ENCODE peak calls at places on chromosomes 1 and 21, in ten cellular contexts. L is SJSA1, M is GM23248, H is HCT116, O is lung, Q is neural progenitor cell, X is A549, D is kidney, N is adrenal gland, S is fibroblast of lung. P is an unnamed sample. For H3K4me1, the result is how much of the 10 kb centered on the place peaks cover.

GRCh38 chr1:116852910-116853309 is 56.8 kb upstream of the PTGFRN start:
- DNase-seq in L (no peak), M (peak), H (no peak), O (no peak), Q (peak), X (no peak), D (no peak), N (no peak), S (no peak), P (peak)

GRCh38 chr1:204746838-204747442 is 61.4 kb upstream of the LRRN2 start:
- DNase-seq in L (no peak), M (peak), H (peak), O (no peak), Q (peak), X (peak), D (no peak), N (peak), S (peak), P (no peak)

GRCh38 chr1:167617100-167617949 is 12.7 kb upstream of the RCSD1 start:
- DNase-seq in L (no peak), M (peak), H (no peak), O (no peak), Q (peak), X (peak), D (peak), N (peak), S (peak), P (peak)

GRCh38 chr1:95497566-95497965 is 263.6 kb downstream of the RWDD3 start:
- DNase-seq in L (no peak), M (no peak), H (no peak), O (no peak), Q (no peak), X (no peak), D (no peak), N (no peak), S (no peak), P (no peak)

GRCh38 chr21:44557491-44558328 is 885 bp downstream of the KRTAP10-3 start:
- DNase-seq in L (no peak), M (no peak), H (no peak), O (peak), Q (no peak), X (no peak), D (no peak), N (peak), S (no peak), P (no peak)

GRCh38 chr1:115301438-115302020 is 36.5 kb downstream of the NGF start:
- DNase-seq in L (no peak), M (peak), H (no peak), O (no peak), Q (no peak), X (no peak), D (no peak), N (no peak), S (no peak), P (no peak)

GRCh38 chr1:94004924-94005323 is 95.7 kb upstream of the GCLM start:
- DNase-seq in L (no peak), M (no peak), H (no peak), O (no peak), Q (no peak), X (no peak), D (no peak), N (no peak), S (no peak), P (peak)

GRCh38 chr1:227372662-227373061 is 54.4 kb upstream of the CDC42BPA start:
- DNase-seq in L (no peak), M (peak), H (no peak), O (peak), Q (no peak), X (peak), D (no peak), N (no peak), S (peak), P (no peak)

GRCh38 chr1:209546390-209547080 is 37.0 kb upstream of the CAMK1G start:
- DNase-seq in L (no peak), M (no peak), H (no peak), O (no peak), Q (no peak), X (no peak), D (no peak), N (no peak), S (no peak), P (no peak)

GRCh38 chr1:79568411-79568810 is 561.9 kb upstream of the ADGRL4 start:
- DNase-seq in L (no peak), M (peak), H (no peak), O (no peak), Q (no peak), X (no peak), D (no peak), N (no peak), S (peak), P (peak)

GRCh38 chr1:22131875-22132486 is 10.9 kb downstream of the WNT4 start:
- DNase-seq in L (no peak), M (peak), H (peak), O (no peak), Q (peak), X (peak), D (no peak), N (no peak), S (no peak), P (no peak)

GRCh38 chr21:44583800-44584147 is 3.4 kb upstream of the KRTAP10-5 start:
- DNase-seq in L (no peak), M (no peak), H (no peak), O (no peak), Q (no peak), X (no peak), D (no peak), N (no peak), S (no peak), P (no peak)

GRCh38 chr1:205927247-205927646 is 16.0 kb downstream of the SLC26A9 start:
- DNase-seq in L (no peak), M (no peak), H (no peak), O (no peak), Q (no peak), X (no peak), D (no peak), N (no peak), S (no peak), P (no peak)

GRCh38 chr1:43945898-43946243 is 879 bp upstream of the IPO13 start:
- DNase-seq in L (no peak), M (no peak), H (no peak), O (no peak), Q (no peak), X (no peak), D (no peak), N (no peak), S (no peak), P (no peak)

GRCh38 chr21:46307625-46308024 is 16.0 kb downstream of the C21orf58 start:
- DNase-seq in L (no peak), M (peak), H (no peak), O (no peak), Q (no peak), X (no peak), D (no peak), N (no peak), S (no peak), P (peak)

GRCh38 chr1:234001817-234002216 is 97.3 kb downstream of the SLC35F3 start:
- DNase-seq in L (no peak), M (no peak), H (no peak), O (no peak), Q (no peak), X (peak), D (no peak), N (no peak), S (no peak), P (no peak)

GRCh38 chr1:203480525-203481084 is 5.0 kb downstream of the PRELP start:
- DNase-seq in L (peak), M (peak), H (peak), O (peak), Q (no peak), X (peak), D (peak), N (no peak), S (peak), P (peak)

GRCh38 chr1:155226188-155226909 is 17.9 kb downstream of the MTX1 start:
- DNase-seq in L (peak), M (peak), H (peak), O (peak), Q (peak), X (peak), D (peak), N (peak), S (peak), P (peak)

GRCh38 chr1:50348449-50349241 is 74.6 kb downstream of the DMRTA2 start:
- DNase-seq in L (no peak), M (peak), H (peak), O (peak), Q (peak), X (peak), D (no peak), N (peak), S (peak), P (peak)

GRCh38 chr21:45132841-45133573 is 58.6 kb downstream of the ADARB1 start:
- DNase-seq in L (no peak), M (peak), H (no peak), O (no peak), Q (no peak), X (no peak), D (no peak), N (no peak), S (peak), P (no peak)

GRCh38 chr1:115215703-115216521 is 122.1 kb downstream of the NGF start:
- DNase-seq in L (no peak), M (no peak), H (no peak), O (no peak), Q (no peak), X (no peak), D (no peak), N (no peak), S (no peak), P (no peak)

GRCh38 chr1:26016258-26016943 is 5.2 kb upstream of the EXTL1 start:
- DNase-seq in L (no peak), M (no peak), H (no peak), O (no peak), Q (no peak), X (no peak), D (no peak), N (no peak), S (no peak), P (no peak)

GRCh38 chr1:24754229-24754628 is 9.0 kb downstream of the CLIC4 start:
- DNase-seq in L (peak), M (peak), H (no peak), O (no peak), Q (no peak), X (no peak), D (no peak), N (no peak), S (no peak), P (no peak)

GRCh38 chr1:228646717-228647522 is 88.4 kb upstream of the RHOU start:
- DNase-seq in L (peak), M (peak), H (no peak), O (no peak), Q (peak), X (peak), D (peak), N (peak), S (peak), P (peak)

GRCh38 chr1:81731989-81732388 is 68.7 kb upstream of the ADGRL2 start:
- DNase-seq in L (no peak), M (peak), H (no peak), O (no peak), Q (no peak), X (peak), D (no peak), N (no peak), S (no peak), P (peak)

GRCh38 chr1:156926175-156926574 is 5.7 kb downstream of the LRRC71 start:
- DNase-seq in L (peak), M (peak), H (peak), O (peak), Q (no peak), X (peak), D (peak), N (peak), S (peak), P (peak)

GRCh38 chr1:110912784-110913183 is 39.8 kb downstream of the CD53 start:
- DNase-seq in L (no peak), M (no peak), H (no peak), O (no peak), Q (no peak), X (no peak), D (no peak), N (no peak), S (no peak), P (no peak)

GRCh38 chr1:14486401-14487110 is 111.9 kb upstream of the KAZN start:
- DNase-seq in L (peak), M (peak), H (no peak), O (no peak), Q (no peak), X (no peak), D (no peak), N (peak), S (peak), P (peak)

GRCh38 chr1:39692152-39693064 is 1.2 kb upstream of the HPCAL4 start:
- DNase-seq in L (no peak), M (peak), H (no peak), O (peak), Q (peak), X (no peak), D (no peak), N (peak), S (no peak), P (no peak)

DNA sequence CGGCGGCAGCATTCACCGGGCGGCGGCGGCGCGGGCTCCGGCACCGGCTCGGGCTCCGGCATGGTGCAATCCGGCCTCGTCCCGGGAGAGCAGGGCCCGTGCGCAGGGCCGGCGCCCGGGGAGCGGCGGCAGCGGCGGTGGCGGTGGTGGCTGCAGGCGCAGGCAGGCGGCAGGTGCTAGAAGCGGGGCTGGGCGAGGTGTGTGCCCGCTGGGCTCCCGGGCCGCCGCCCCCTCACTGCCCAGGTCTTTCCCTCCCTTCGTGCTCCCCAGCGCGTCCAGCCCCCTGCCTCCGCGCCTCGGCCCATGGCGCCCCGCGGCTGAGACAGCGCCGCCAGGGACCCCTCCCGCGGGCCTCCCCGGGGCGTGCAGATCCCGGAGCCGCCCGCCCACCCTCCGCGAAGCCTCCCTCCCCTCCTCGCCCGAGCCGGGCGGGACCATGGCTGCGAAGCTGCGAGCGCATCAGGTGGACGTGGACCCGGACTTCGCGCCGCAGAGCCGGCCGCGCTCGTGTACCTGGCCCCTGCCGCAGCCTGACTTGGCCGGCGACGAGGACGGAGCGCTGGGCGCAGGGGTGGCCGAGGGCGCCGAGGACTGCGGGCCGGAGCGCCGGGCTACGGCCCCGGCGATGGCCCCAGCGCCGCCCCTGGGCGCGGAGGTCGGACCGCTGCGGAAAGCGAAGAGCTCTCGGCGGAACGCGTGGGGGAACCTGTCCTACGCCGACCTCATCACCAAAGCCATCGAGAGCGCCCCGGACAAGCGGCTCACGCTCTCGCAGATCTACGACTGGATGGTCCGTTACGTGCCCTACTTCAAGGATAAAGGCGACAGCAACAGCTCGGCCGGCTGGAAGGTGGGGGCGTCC is 492 bp downstream of the FOXO6 start:
- DNase-seq in L (no peak), M (peak), H (no peak), O (no peak), Q (peak), X (no peak), D (no peak), N (peak), S (no peak), P (no peak)
- H3K4me1 ChIP-seq in L (under half), M (under half), H (under half), O (under half), Q (under half), X (under half), D (under half), N (under half), S (under half), P (under half)

GRCh38 chr1:220896088-220896487 is 16.8 kb downstream of the HLX start:
- DNase-seq in L (no peak), M (no peak), H (no peak), O (no peak), Q (peak), X (no peak), D (no peak), N (no peak), S (no peak), P (no peak)

GRCh38 chr1:220893701-220894024 is 14.4 kb downstream of the HLX start:
- DNase-seq in L (no peak), M (peak), H (no peak), O (no peak), Q (peak), X (no peak), D (no peak), N (no peak), S (no peak), P (no peak)

GRCh38 chr1:220895412-220895946 is 16.2 kb downstream of the HLX start:
- DNase-seq in L (no peak), M (no peak), H (no peak), O (no peak), Q (peak), X (no peak), D (peak), N (no peak), S (no peak), P (no peak)

GRCh38 chr1:220894025-220894923 is 15.0 kb downstream of the HLX start:
- DNase-seq in L (no peak), M (peak), H (no peak), O (no peak), Q (peak), X (no peak), D (peak), N (no peak), S (no peak), P (no peak)

GRCh38 chr1:220894924-220895256 is 15.6 kb downstream of the HLX start:
- DNase-seq in L (no peak), M (no peak), H (no peak), O (no peak), Q (peak), X (no peak), D (no peak), N (no peak), S (no peak), P (no peak)
- H3K27ac ChIP-seq in L (no peak), M (no peak), H (no peak), O (no peak), Q (no peak), X (no peak), D (no peak), N (no peak), S (no peak), P (no peak)

DNA sequence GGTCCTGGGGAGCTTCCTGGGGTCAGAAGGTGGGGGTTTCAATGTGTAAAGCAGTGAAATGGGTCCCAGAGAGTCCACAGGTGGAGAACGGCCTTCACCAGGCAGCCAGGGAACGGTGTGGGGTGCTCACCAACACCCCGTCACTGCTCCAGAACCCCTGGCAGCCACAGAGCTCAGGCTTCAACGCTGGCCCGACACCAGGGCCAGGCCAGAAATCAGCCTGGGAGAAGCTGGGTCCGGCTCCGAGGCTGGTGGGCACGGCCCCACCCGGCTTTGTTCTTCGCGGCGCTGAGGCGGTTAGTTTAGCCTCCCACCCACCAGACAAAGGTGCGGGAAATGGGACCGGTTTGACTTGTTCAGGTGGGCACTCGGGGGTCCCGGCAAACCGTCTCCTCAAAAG is 24.8 kb upstream of the C1orf159 start:
- DNase-seq in L (no peak), M (no peak), H (no peak), O (no peak), Q (no peak), X (no peak), D (no peak), N (no peak), S (no peak), P (no peak)
- H3K4me1 ChIP-seq in L (under half), M (under half), H (under half), O (under half), Q (under half), X (under half), D (under half), N (under half), S (under half), P (under half)

GRCh38 chr1:15703562-15703961 is 19.4 kb downstream of the PLEKHM2 start:
- DNase-seq in L (no peak), M (peak), H (no peak), O (peak), Q (no peak), X (no peak), D (peak), N (peak), S (peak), P (peak)
- H3K27ac ChIP-seq in L (peak), M (peak), H (no peak), O (peak), Q (peak), X (no peak), D (peak), N (peak), S (peak), P (peak)

DNA sequence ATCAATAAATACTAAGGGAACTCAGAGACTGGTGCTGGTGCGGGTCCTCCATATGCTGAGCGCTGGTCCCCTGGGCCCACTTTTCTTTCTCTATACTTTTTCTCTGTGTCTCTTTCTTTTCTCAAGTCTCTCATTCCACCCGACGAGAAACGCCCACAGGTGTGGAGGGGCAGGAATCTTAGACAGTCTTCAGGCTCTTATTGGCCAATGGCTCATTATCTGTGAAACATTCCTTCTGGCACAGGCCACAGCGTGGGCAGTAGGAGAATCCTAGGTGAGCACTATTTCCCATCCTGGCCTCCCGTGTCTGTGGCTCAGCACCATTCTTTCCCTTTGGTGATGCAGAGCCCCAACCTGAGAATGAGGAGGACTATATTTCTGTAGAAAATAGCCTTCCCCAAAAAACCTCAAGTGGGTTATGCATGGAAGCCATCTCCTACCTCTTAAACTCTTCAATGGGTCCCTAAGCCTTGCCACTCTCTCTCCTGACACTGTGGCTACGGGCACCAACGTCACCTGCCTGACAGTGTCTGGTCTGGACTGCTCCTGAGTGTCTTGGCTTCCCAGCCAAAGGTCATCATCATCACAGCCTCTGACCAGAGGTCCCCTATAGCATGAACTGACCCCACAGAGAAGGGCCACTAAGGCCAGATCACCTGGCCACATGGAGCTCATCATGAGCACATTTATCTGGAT is 6.2 kb upstream of the SLAMF1 start:
- DNase-seq in L (no peak), M (no peak), H (no peak), O (no peak), Q (no peak), X (no peak), D (no peak), N (no peak), S (no peak), P (no peak)
- H3K4me1 ChIP-seq in L (under half), M (under half), H (under half), O (under half), Q (under half), X (under half), D (under half), N (under half), S (under half), P (under half)

GRCh38 chr1:16956775-16957174 is 23.6 kb downstream of the MFAP2 start:
- DNase-seq in L (no peak), M (no peak), H (no peak), O (no peak), Q (no peak), X (no peak), D (no peak), N (no peak), S (no peak), P (no peak)
- H3K27ac ChIP-seq in L (no peak), M (no peak), H (no peak), O (no peak), Q (no peak), X (no peak), D (no peak), N (no peak), S (no peak), P (no peak)

GRCh38 chr1:145956361-145956760 is 1.5 kb downstream of the LIX1L start:
- DNase-seq in L (no peak), M (no peak), H (no peak), O (no peak), Q (no peak), X (no peak), D (no peak), N (no peak), S (no peak), P (no peak)
- H3K4me1 ChIP-seq in L (under half), M (under half), H (under half), O (under half), Q (under half), X (under half), D (under half), N (half or more), S (under half), P (under half)

P was measured in foreskin keratinocyte.